ENCODE peak calls at places on chromosomes 3 and 15, in six cellular contexts. Y, W, S, C, V and E are unnamed samples.

GRCh38 chr3:194469977-194470376 is 16.8 kb downstream of the ATP13A3 start:
- DNase-seq in Y (no peak), W (no peak), S (no peak), C (no peak), V (no peak), E (no peak)

GRCh38 chr3:154378311-154378710 is 51.7 kb downstream of the GPR149 start:
- DNase-seq in Y (no peak), W (no peak), S (no peak), C (no peak), V (no peak), E (no peak)

GRCh38 chr3:117407317-117407716 is 697.7 kb downstream of the TUSC7 start:
- DNase-seq in Y (peak), W (no peak), S (no peak), C (peak), V (no peak), E (no peak)

GRCh38 chr15:32837935-32838334 is 120.1 kb downstream of the GREM1 start:
- DNase-seq in Y (no peak), W (no peak), S (no peak), C (no peak), V (no peak), E (no peak)

GRCh38 chr3:138935864-138936762 is 10.8 kb downstream of the FOXL2 start:
- DNase-seq in Y (peak), W (peak), S (peak), C (peak), V (peak), E (peak)

GRCh38 chr3:4425707-4426106 is 41.4 kb downstream of the SUMF1 start:
- DNase-seq in Y (peak), W (no peak), S (no peak), C (no peak), V (no peak), E (no peak)

GRCh38 chr15:76336254-76337046 is at the start of gene ISL2:
- DNase-seq in Y (peak), W (peak), S (no peak), C (peak), V (no peak), E (peak)

GRCh38 chr15:59688383-59688887 is 685 bp downstream of the BNIP2 start:
- DNase-seq in Y (peak), W (peak), S (peak), C (no peak), V (no peak), E (no peak)

GRCh38 chr15:92098869-92099268 is 245.4 kb downstream of the SLCO3A1 start:
- DNase-seq in Y (no peak), W (no peak), S (peak), C (peak), V (peak), E (peak)

GRCh38 chr3:23539185-23539584 is 266.6 kb upstream of the UBE2E1 start:
- DNase-seq in Y (no peak), W (no peak), S (no peak), C (no peak), V (no peak), E (no peak)

GRCh38 chr15:81074773-81075172 is 59.3 kb upstream of the CFAP161 start:
- DNase-seq in Y (no peak), W (no peak), S (no peak), C (no peak), V (no peak), E (no peak)

GRCh38 chr15:28120359-28120640 is 21.2 kb upstream of the OCA2 start:
- DNase-seq in Y (no peak), W (no peak), S (no peak), C (no peak), V (no peak), E (no peak)

GRCh38 chr3:411183-411681 is 214.7 kb downstream of the CHL1 start:
- DNase-seq in Y (no peak), W (no peak), S (no peak), C (no peak), V (no peak), E (no peak)

GRCh38 chr3:69052567-69052898 is 400 bp upstream of the TMF1 start:
- DNase-seq in Y (peak), W (no peak), S (no peak), C (no peak), V (no peak), E (no peak)

GRCh38 chr3:164730810-164731209 is 347.5 kb downstream of the SI start:
- DNase-seq in Y (no peak), W (peak), S (no peak), C (no peak), V (no peak), E (no peak)

GRCh38 chr3:108013141-108014055 is 77.4 kb downstream of the CD47 start:
- DNase-seq in Y (no peak), W (no peak), S (no peak), C (no peak), V (no peak), E (no peak)

GRCh38 chr15:39426552-39427532 is 154.0 kb upstream of the THBS1 start:
- DNase-seq in Y (peak), W (peak), S (peak), C (peak), V (peak), E (no peak)

DNA sequence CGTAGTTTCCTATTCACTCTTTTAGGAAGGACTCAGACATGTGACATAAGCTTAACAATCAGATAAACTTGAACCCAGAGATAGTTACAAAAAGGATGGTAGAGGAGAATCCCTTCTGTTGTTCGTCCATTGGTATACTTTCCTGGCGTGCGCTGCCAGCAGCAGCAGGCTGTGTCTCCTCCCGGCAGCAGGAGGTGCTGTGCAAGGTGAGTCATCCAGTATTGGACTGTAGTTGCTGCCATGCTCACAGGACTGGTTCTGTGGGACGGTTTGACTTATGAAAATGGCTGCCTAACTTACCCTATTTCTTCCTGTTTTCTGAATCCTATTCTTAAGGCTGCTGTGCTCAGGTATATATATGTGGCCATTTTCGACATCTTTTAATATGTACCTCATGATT is 253.4 kb upstream of the LRRC3B start:
- DNase-seq in Y (no peak), W (no peak), S (no peak), C (peak), V (no peak), E (no peak)
- TF ChIP-seq CTCF in Y (no peak), W (no peak), S (no peak), C (no peak), V (no peak), E (no peak)

GRCh38 chr15:38391186-38391585 is 62.7 kb upstream of the FAM98B start:
- DNase-seq in Y (no peak), W (peak), S (no peak), C (no peak), V (no peak), E (no peak)

DNA sequence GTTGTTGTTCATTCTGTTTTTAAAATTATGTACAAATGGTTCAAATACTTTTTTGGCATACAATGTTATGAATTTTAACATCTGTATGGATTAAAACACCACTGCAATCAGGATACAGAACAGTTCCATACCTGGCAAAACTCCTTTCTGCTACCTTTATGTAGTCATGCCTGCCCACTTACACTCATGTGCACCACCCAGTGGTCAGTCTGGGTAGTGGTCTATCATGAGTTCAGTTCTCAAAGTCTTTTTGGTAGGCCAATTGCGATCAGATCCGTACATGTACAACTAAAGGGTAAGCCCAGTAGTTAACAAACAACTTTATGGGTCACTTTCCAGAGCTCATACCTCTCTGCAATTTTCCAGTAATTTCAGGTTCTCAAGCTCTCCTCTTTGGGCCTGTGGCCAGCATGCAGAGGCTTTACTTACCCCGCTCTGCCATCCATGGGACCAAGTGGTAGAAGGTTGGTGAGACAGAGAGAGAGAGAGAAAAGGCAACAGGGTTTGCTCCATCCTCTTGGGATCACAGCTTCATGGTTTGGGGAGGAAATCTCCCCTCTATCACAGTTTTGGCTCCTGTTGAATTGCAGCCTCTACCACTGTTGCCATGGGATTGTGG is 63.9 kb upstream of the FAM98B start:
- DNase-seq in Y (peak), W (peak), S (peak), C (peak), V (peak), E (peak)
- TF ChIP-seq CTCF in Y (peak), W (peak), S (peak), C (peak), V (peak), E (peak)

GRCh38 chr3:36843065-36844051 is 79.0 kb upstream of the DCLK3 start:
- DNase-seq in Y (peak), W (peak), S (no peak), C (peak), V (no peak), E (peak)
- TF ChIP-seq CTCF in Y (peak), W (peak), S (peak), C (peak), V (peak), E (peak)

GRCh38 chr3:57864853-57865252 is 108.7 kb downstream of the SLMAP start:
- DNase-seq in Y (no peak), W (peak), S (no peak), C (no peak), V (no peak), E (no peak)
- TF ChIP-seq CTCF in Y (no peak), W (peak), S (peak), C (peak), V (peak), E (peak)

GRCh38 chr3:170021083-170021482 is 16.7 kb upstream of the GPR160 start:
- DNase-seq in Y (peak), W (no peak), S (no peak), C (no peak), V (no peak), E (no peak)
- TF ChIP-seq CTCF in Y (no peak), W (peak), S (peak), C (peak), V (peak), E (no peak)

DNA sequence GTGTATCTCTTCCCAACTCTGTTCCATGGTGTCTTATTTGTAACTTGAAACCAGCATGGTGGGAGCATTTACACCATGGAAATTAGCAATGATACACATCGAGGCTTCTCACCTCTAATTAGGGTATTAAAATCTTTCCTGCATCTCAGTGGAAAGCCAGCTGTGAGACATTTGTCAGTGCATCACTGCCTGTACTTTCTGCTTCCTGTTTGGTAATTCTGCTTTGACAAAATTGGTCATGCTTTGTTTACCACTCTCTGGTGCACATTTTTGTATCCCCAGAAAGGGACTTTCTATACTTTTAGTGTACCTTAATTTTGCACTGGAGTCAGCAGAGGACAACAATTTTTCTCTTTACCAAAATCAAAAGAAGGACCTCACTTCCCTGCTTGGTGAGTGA is 402.1 kb downstream of the PDCD6IP start:
- DNase-seq in Y (peak), W (no peak), S (no peak), C (no peak), V (no peak), E (no peak)
- TF ChIP-seq CTCF in Y (no peak), W (no peak), S (no peak), C (no peak), V (no peak), E (no peak)

GRCh38 chr3:27641271-27641670 is 80.9 kb downstream of the EOMES start:
- DNase-seq in Y (no peak), W (no peak), S (no peak), C (no peak), V (no peak), E (no peak)

GRCh38 chr3:27643355-27643754 is 78.8 kb downstream of the EOMES start:
- DNase-seq in Y (no peak), W (no peak), S (no peak), C (no peak), V (no peak), E (no peak)

GRCh38 chr3:27639271-27639670 is 82.9 kb downstream of the EOMES start:
- DNase-seq in Y (no peak), W (no peak), S (no peak), C (no peak), V (no peak), E (no peak)

GRCh38 chr3:27642796-27643195 is 79.3 kb downstream of the EOMES start:
- DNase-seq in Y (no peak), W (no peak), S (no peak), C (no peak), V (no peak), E (no peak)

DNA sequence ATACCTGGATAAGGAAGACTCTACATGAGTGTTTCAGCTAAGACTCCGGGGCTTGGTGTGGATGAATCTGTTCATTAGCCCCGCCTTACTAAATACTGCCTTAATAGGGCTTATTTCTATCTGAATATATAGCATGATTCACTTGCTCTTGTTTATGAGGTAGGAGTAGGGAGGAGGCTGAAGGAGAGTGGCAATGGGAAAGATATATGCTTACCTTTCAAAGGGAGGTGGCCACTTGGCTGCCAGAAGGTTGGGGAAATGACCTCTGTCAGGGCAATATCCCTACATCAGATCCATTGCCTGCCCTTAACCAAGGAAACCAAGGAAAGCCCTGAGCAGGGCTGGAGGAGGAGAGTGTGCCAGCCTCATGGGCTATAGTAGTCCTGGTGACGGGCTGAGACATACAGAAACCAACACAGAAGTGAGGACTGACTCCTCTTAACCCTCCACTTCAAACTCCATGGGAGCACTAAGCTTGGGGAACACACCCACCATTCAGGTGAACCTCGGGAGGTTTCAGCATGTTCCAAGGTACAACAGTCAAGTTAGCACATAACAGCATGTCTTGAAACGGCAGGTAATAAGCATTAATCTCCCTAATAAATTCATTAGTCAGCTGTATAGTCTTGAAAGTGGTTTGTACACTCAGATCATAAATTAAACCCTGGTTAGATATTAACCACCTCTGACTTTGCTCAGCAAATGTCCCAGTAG is 80.1 kb downstream of the EOMES start:
- DNase-seq in Y (no peak), W (no peak), S (no peak), C (no peak), V (no peak), E (no peak)
- TF ChIP-seq CTCF in Y (no peak), W (no peak), S (no peak), C (no peak), V (no peak), E (no peak)

GRCh38 chr3:126113733-126114132 is 29.8 kb upstream of the SLC41A3 start:
- DNase-seq in Y (peak), W (no peak), S (no peak), C (peak), V (no peak), E (no peak)
- TF ChIP-seq CTCF in Y (peak), W (peak), S (peak), C (peak), V (peak), E (no peak)